ENCODE peak calls at places on chromosome 9, in nine cellular contexts. W is T follicular helper cell; C is Right ventricle myocardium inferior; E is GM04504; B is pancreas; N is coronary artery; G is hypothalamus; I is activated CD4-positive, alpha-beta T cell treated with anti-CD3 and anti-CD28 coated beads for 1 hour; A is cerebellum. P is an unnamed sample.

GRCh38 chr9:6973089-6973488 is 215.3 kb downstream of the KDM4C start:
- DNase-seq in I (no peak), W (no peak), G (no peak), E (no peak), N (no peak), B (no peak), A (no peak), C (no peak), P (no peak)

GRCh38 chr9:113504725-113505590 is 41.4 kb downstream of the RGS3 start:
- DNase-seq in N (no peak), E (no peak), C (no peak), I (no peak), G (no peak), A (no peak), W (no peak), B (peak), P (no peak)

GRCh38 chr9:4620881-4621555 is 41.1 kb upstream of the PLPP6 start:
- DNase-seq in N (no peak), W (no peak), C (no peak), I (no peak), B (no peak), E (no peak), G (no peak), A (no peak), P (no peak)

GRCh38 chr9:98228392-98229089 is 26.9 kb downstream of the TBC1D2 start:
- DNase-seq in B (no peak), N (peak), A (no peak), W (no peak), I (no peak), E (no peak), C (no peak), G (no peak), P (no peak)

GRCh38 chr9:20570756-20571155 is 51.5 kb downstream of the MLLT3 start:
- DNase-seq in C (no peak), E (no peak), N (no peak), B (no peak), W (no peak), I (no peak), G (no peak), A (no peak), P (no peak)

GRCh38 chr9:93133641-93134017 is 422 bp downstream of the NINJ1 start:
- DNase-seq in A (no peak), I (peak), E (peak), W (peak), C (peak), N (peak), G (peak), B (peak), P (no peak)

GRCh38 chr9:133939386-133939785 is 52.7 kb downstream of the VAV2 start:
- DNase-seq in A (no peak), I (no peak), W (no peak), B (no peak), N (no peak), C (no peak), E (no peak), G (no peak), P (no peak)

GRCh38 chr9:93137362-93137761 is 3.3 kb upstream of the NINJ1 start:
- DNase-seq in A (no peak), G (no peak), E (no peak), I (no peak), C (peak), W (no peak), N (no peak), B (no peak), P (no peak)

GRCh38 chr9:134165357-134166315 is 1.3 kb upstream of the RNU6ATAC start:
- DNase-seq in B (peak), E (no peak), G (no peak), W (peak), N (no peak), A (peak), I (peak), C (no peak), P (no peak)

GRCh38 chr9:68458918-68459317 is 81.8 kb downstream of the TMEM252 start:
- DNase-seq in W (no peak), I (no peak), E (no peak), B (no peak), G (no peak), A (no peak), N (no peak), C (no peak), P (no peak)

GRCh38 chr9:88949425-88949824 is 41.8 kb upstream of the S1PR3 start:
- DNase-seq in C (no peak), B (no peak), E (no peak), G (no peak), N (no peak), I (no peak), A (no peak), W (no peak), P (no peak)

GRCh38 chr9:71795097-71795807 is 26.9 kb upstream of the CEMIP2 start:
- DNase-seq in C (no peak), B (no peak), I (no peak), G (no peak), N (no peak), E (no peak), W (peak), A (no peak), P (no peak)

GRCh38 chr9:133727876-133728441 is 10.2 kb downstream of the SARDH start:
- DNase-seq in C (peak), W (no peak), E (no peak), G (no peak), B (no peak), A (no peak), I (no peak), N (peak), P (no peak)

GRCh38 chr9:5893591-5894236 is 3.0 kb downstream of the MLANA start:
- DNase-seq in W (no peak), A (no peak), G (no peak), B (no peak), N (no peak), E (no peak), C (no peak), I (no peak), P (no peak)

GRCh38 chr9:115591584-115591984 is 473.6 kb upstream of the TNC start:
- DNase-seq in A (peak), B (no peak), W (no peak), N (peak), G (no peak), E (peak), I (no peak), C (no peak), P (peak)

GRCh38 chr9:16267336-16268036 is 603.0 kb downstream of the BNC2 start:
- DNase-seq in A (no peak), W (no peak), I (no peak), E (no peak), N (no peak), B (no peak), G (no peak), C (no peak), P (no peak)

GRCh38 chr9:98488578-98489312 is 220.0 kb downstream of the GABBR2 start:
- DNase-seq in W (no peak), C (no peak), N (no peak), I (no peak), G (no peak), B (no peak), A (no peak), E (peak), P (peak)

GRCh38 chr9:108876425-108876824 is 14.4 kb downstream of the ACTL7A start:
- DNase-seq in I (no peak), G (no peak), C (no peak), A (no peak), N (no peak), B (no peak), W (no peak), E (no peak), P (no peak)

GRCh38 chr9:114343471-114344187 is 14.0 kb downstream of the ORM2 start:
- DNase-seq in C (peak), E (no peak), B (no peak), I (no peak), A (no peak), W (no peak), N (no peak), G (no peak), P (no peak)

GRCh38 chr9:126000731-126001580 is 253.8 kb downstream of the PBX3 start:
- DNase-seq in G (no peak), N (no peak), A (no peak), I (no peak), B (peak), W (no peak), C (peak), E (no peak), P (no peak)

GRCh38 chr9:136219276-136219675 is 14.3 kb upstream of the LHX3 start:
- DNase-seq in A (no peak), G (no peak), I (no peak), N (no peak), E (no peak), C (peak), B (no peak), W (no peak), P (peak)

GRCh38 chr9:33676746-33677505 is 118.4 kb upstream of the PRSS3 start:
- DNase-seq in I (no peak), N (no peak), B (peak), W (no peak), A (peak), E (no peak), C (peak), G (peak), P (no peak)

GRCh38 chr9:83199240-83199639 is 136.3 kb upstream of the RASEF start:
- DNase-seq in A (peak), W (no peak), I (no peak), N (no peak), C (no peak), E (no peak), G (peak), B (no peak), P (no peak)

GRCh38 chr9:126756876-126757415 is 47.9 kb upstream of the ZBTB43 start:
- DNase-seq in C (no peak), N (no peak), G (no peak), W (no peak), A (no peak), E (no peak), I (no peak), B (no peak), P (no peak)

GRCh38 chr9:82987370-82987769 is 75.6 kb downstream of the RASEF start:
- DNase-seq in E (no peak), C (no peak), N (no peak), G (no peak), A (no peak), B (no peak), W (no peak), I (no peak), P (no peak)

GRCh38 chr9:84668204-84669007 is 1.1 kb upstream of the NTRK2 start:
- DNase-seq in G (peak), C (peak), I (no peak), B (peak), E (no peak), N (peak), A (peak), W (no peak), P (peak)

GRCh38 chr9:93126151-93126781 is 7.8 kb downstream of the NINJ1 start:
- DNase-seq in I (no peak), W (no peak), B (peak), C (peak), E (no peak), N (peak), A (no peak), G (no peak), P (no peak)

GRCh38 chr9:136943291-136944093 is 1.0 kb downstream of the FBXW5 start:
- DNase-seq in A (no peak), G (no peak), I (no peak), E (no peak), C (no peak), N (no peak), W (no peak), B (peak), P (no peak)

GRCh38 chr9:38035873-38036272 is 33.2 kb downstream of the SHB start:
- DNase-seq in A (no peak), G (no peak), N (no peak), E (no peak), W (no peak), C (no peak), B (no peak), I (no peak), P (no peak)

GRCh38 chr9:116075191-116075590 is 78.4 kb upstream of the PAPPA start:
- DNase-seq in N (no peak), C (no peak), I (no peak), A (no peak), W (no peak), G (no peak), B (no peak), E (peak), P (no peak)

GRCh38 chr9:682633-683508 is 158.6 kb upstream of the DMRT1 start:
- DNase-seq in E (no peak), A (no peak), G (no peak), I (no peak), C (no peak), B (peak), W (no peak), N (no peak), P (no peak)

GRCh38 chr9:105859428-105860091 is 165.2 kb downstream of the TMEM38B start:
- DNase-seq in N (no peak), B (no peak), E (no peak), A (no peak), C (no peak), I (no peak), W (no peak), G (no peak), P (no peak)

GRCh38 chr9:100426532-100427365 is at the start of gene MSANTD3:
- DNase-seq in G (peak), I (peak), A (peak), B (peak), E (no peak), N (peak), W (peak), C (peak), P (no peak)

GRCh38 chr9:129665008-129665771 is at the start of gene PRRX2:
- DNase-seq in G (no peak), B (no peak), C (peak), N (no peak), E (peak), I (peak), A (no peak), W (no peak), P (no peak)